ENCODE peak calls at places on chromosomes 11 and 22, in four cellular contexts. I is fibroblast of the aortic adventitia, G is fibroblast of villous mesenchyme, L is psoas muscle. T is an unnamed sample.

GRCh38 chr11:113577356-113578163 is 102.4 kb upstream of the DRD2 start:
- DNase-seq in I (no peak), G (no peak), L (no peak), T (no peak)

GRCh38 chr11:60711316-60711715 is 11.9 kb downstream of the MS4A8 start:
- DNase-seq in I (no peak), G (no peak), L (no peak), T (no peak)

GRCh38 chr11:2541881-2542361 is 97.1 kb downstream of the KCNQ1 start:
- DNase-seq in I (no peak), G (no peak), L (peak), T (no peak)

GRCh38 chr22:26547426-26547825 is 35.2 kb upstream of the TFIP11 start:
- DNase-seq in I (no peak), G (no peak), L (no peak), T (no peak)

GRCh38 chr22:29313126-29314071 is 2.1 kb downstream of the RASL10A start:
- DNase-seq in I (peak), G (peak), L (peak), T (no peak)

GRCh38 chr22:49812838-49813237 is 14.8 kb downstream of the BRD1 start:
- DNase-seq in I (peak), G (peak), L (peak), T (no peak)

GRCh38 chr11:131710511-131710910 is 340.1 kb downstream of the NTM start:
- DNase-seq in I (peak), G (no peak), L (no peak), T (no peak)

GRCh38 chr11:73784080-73784634 is 3.5 kb upstream of the MRPL48 start:
- DNase-seq in I (peak), G (peak), L (no peak), T (no peak)

GRCh38 chr22:18110194-18110943 is at the start of gene TUBA8:
- DNase-seq in I (peak), G (peak), L (peak), T (peak)

GRCh38 chr22:48695731-48696305 is 1131.9 kb downstream of the BRD1 start:
- DNase-seq in I (no peak), G (no peak), L (peak), T (no peak)

GRCh38 chr11:78560826-78561484 is 13.7 kb downstream of the NARS2 start:
- DNase-seq in I (peak), G (peak), L (no peak), T (no peak)

GRCh38 chr22:47626428-47627390 is 864.3 kb downstream of the TBC1D22A start:
- DNase-seq in I (no peak), G (no peak), L (no peak), T (no peak)

GRCh38 chr11:97717922-97718321 is 1302.8 kb upstream of the CNTN5 start:
- DNase-seq in I (no peak), G (no peak), L (peak), T (no peak)

GRCh38 chr11:69950621-69951020 is 127.5 kb upstream of the ANO1 start:
- DNase-seq in I (no peak), G (no peak), L (peak), T (no peak)

GRCh38 chr22:19195796-19196731 is 17.5 kb upstream of the SLC25A1 start:
- DNase-seq in I (no peak), G (no peak), L (peak), T (no peak)

GRCh38 chr22:44080936-44081853 is 57.1 kb downstream of the PARVB start:
- DNase-seq in I (peak), G (peak), L (peak), T (peak)

GRCh38 chr22:36816338-36816634 is 549 bp downstream of the PVALB start:
- DNase-seq in I (no peak), G (no peak), L (no peak), T (no peak)

GRCh38 chr11:18013790-18014507 is 1.1 kb upstream of the SERGEF start:
- DNase-seq in I (peak), G (no peak), L (no peak), T (no peak)

GRCh38 chr11:33952805-33953204 is 60.9 kb upstream of the LMO2 start:
- DNase-seq in I (no peak), G (no peak), L (no peak), T (no peak)

GRCh38 chr11:34356576-34356917 is 1.3 kb downstream of the ABTB2 start:
- DNase-seq in I (peak), G (peak), L (no peak), T (peak)

GRCh38 chr22:20424937-20425587 is 12.6 kb downstream of the SCARF2 start:
- DNase-seq in I (no peak), G (peak), L (peak), T (peak)

GRCh38 chr11:46711288-46711687 is 7.7 kb upstream of the F2 start:
- DNase-seq in I (peak), G (peak), L (no peak), T (no peak)

GRCh38 chr11:120612363-120613263 is 101.1 kb downstream of the GRIK4 start:
- DNase-seq in I (no peak), G (peak), L (no peak), T (peak)

GRCh38 chr11:116329354-116330090 is 443.3 kb downstream of the BUD13 start:
- DNase-seq in I (no peak), G (no peak), L (no peak), T (no peak)

GRCh38 chr11:121458551-121458950 is 5.8 kb upstream of the SORL1-AS1 start:
- DNase-seq in I (no peak), G (no peak), L (no peak), T (no peak)

GRCh38 chr11:2446590-2447252 is 1.9 kb downstream of the KCNQ1 start:
- DNase-seq in I (no peak), G (no peak), L (peak), T (no peak)

GRCh38 chr11:9273430-9274336 is 8.5 kb upstream of the DENND5A start:
- DNase-seq in I (peak), G (peak), L (no peak), T (no peak)
- H3K4me3 ChIP-seq in I (no peak), G (no peak), L (no peak), T (no peak)

GRCh38 chr11:134949121-134949591 is 537.1 kb upstream of the B3GAT1 start:
- DNase-seq in I (peak), G (peak), L (peak), T (no peak)

GRCh38 chr11:134947556-134947955 is 535.5 kb upstream of the B3GAT1 start:
- DNase-seq in I (no peak), G (no peak), L (no peak), T (no peak)

GRCh38 chr11:134949716-134950115 is 537.7 kb upstream of the B3GAT1 start:
- DNase-seq in I (peak), G (no peak), L (no peak), T (no peak)

GRCh38 chr11:134951305-134951700 is 539.3 kb upstream of the B3GAT1 start:
- DNase-seq in I (peak), G (peak), L (no peak), T (no peak)

GRCh38 chr11:134950692-134951304 is 538.8 kb upstream of the B3GAT1 start:
- DNase-seq in I (peak), G (no peak), L (no peak), T (no peak)
- H3K4me3 ChIP-seq in I (no peak), G (no peak), L (no peak), T (no peak)

GRCh38 chr22:31103899-31104694 is 3.3 kb downstream of the SELENOM start:
- DNase-seq in I (no peak), G (no peak), L (no peak), T (peak)

GRCh38 chr22:31105282-31105929 is 2.0 kb downstream of the SELENOM start:
- DNase-seq in I (no peak), G (no peak), L (no peak), T (peak)

GRCh38 chr22:31106001-31106571 is 1.3 kb downstream of the SELENOM start:
- DNase-seq in I (no peak), G (peak), L (no peak), T (peak)

GRCh38 chr22:31103111-31103510 is 4.3 kb downstream of the SELENOM start:
- DNase-seq in I (no peak), G (no peak), L (no peak), T (no peak)

DNA sequence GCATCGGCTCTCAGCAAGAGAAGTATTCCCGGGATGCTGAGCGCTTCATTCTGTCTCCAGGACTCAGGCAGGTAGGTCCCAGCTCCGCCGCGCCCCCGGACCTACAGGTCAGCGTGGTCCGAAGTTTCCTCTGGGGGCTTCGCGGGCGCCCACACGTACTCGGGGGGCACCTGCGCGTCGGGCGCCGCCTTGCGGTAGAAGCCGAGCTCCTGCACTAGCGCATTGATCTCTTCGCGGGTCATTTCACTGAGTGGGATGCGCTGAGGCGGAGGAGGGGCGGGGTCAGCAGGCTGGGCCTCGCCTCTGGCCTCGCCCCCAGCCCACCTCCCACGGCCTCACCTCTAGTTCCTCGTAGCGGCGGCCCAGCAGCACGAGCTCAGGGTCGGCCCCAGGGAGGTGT is 2.5 kb downstream of the SELENOM start:
- DNase-seq in I (no peak), G (no peak), L (no peak), T (peak)
- H3K4me3 ChIP-seq in I (no peak), G (no peak), L (no peak), T (no peak)

DNA sequence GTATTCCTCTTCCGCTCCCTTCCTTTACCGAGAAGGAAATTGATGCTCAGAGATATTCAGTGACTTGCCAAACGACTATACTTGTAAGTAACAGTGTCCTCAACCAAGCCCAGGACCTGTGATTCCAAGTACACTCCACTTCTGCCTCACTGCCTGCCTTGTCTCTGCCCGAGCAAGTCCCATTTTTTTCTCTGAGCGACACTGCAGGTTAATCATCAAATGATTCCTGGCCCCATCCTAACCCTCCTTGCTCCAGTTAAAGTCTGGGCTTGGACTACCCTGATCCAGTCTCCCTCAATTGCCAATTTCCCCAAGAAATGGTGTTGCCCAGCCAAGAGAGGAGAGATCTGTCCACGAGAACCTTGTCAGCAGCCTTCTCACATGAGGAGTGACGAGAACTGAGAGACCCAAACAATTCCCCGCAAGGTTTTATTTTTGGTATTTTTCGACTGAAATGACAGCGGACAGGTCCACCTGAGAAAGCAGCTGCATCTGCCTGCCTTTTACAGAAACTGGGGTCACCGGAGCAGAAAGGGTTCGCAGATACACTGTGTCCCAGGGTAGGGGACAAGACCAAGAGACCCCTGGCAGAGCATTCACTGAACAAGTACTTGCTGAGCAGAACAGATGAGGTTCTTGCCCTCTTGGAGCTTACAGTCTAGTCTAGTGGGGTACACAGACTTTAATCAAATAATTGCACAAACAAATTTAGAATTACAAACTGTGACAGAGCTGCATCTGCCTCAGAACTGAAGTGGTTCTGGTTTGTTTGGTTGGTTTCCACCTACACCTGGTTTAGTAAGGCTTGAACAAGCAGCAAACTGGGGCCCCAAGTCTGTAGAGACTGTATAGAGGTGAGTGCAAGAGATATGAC is 11.4 kb downstream of the POU2AF1 start:
- DNase-seq in I (no peak), G (no peak), L (no peak), T (no peak)
- H3K4me3 ChIP-seq in I (no peak), G (no peak), L (no peak), T (no peak)

GRCh38 chr22:22090650-22091399 is 108.2 kb upstream of the TOP3B start:
- DNase-seq in I (no peak), G (no peak), L (no peak), T (no peak)
- H3K4me3 ChIP-seq in I (no peak), G (no peak), L (no peak), T (no peak)

DNA sequence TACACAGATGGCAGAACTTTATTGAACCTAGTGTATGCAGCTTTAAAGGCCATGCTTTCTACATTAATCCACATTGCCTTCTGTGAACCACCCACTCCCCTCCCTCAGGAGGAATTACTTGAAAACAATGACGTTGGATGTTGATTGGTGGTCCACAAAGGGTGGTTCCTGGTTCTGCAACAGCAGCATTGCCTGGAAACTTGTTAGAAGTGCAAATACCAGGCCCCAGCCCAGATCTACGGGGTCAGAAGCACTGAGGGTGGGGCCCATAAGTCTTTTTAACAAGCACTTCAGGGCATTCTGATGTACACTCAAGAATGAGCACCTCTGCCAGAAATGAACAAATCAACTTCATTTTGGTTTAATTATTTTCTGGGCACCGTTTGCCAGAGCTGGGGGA is 91.0 kb downstream of the ISX start:
- DNase-seq in I (no peak), G (no peak), L (no peak), T (no peak)
- H3K4me3 ChIP-seq in I (no peak), G (no peak), L (no peak), T (no peak)

GRCh38 chr11:119114351-119114750 is 7.0 kb upstream of the HINFP start:
- DNase-seq in I (no peak), G (no peak), L (no peak), T (no peak)

GRCh38 chr11:119117004-119117706 is 4.2 kb upstream of the HINFP start:
- DNase-seq in I (no peak), G (no peak), L (no peak), T (no peak)

GRCh38 chr11:119116601-119117000 is 4.8 kb upstream of the HINFP start:
- DNase-seq in I (no peak), G (no peak), L (no peak), T (no peak)

GRCh38 chr11:119116235-119116594 is 5.2 kb upstream of the HINFP start:
- DNase-seq in I (no peak), G (no peak), L (no peak), T (no peak)

DNA sequence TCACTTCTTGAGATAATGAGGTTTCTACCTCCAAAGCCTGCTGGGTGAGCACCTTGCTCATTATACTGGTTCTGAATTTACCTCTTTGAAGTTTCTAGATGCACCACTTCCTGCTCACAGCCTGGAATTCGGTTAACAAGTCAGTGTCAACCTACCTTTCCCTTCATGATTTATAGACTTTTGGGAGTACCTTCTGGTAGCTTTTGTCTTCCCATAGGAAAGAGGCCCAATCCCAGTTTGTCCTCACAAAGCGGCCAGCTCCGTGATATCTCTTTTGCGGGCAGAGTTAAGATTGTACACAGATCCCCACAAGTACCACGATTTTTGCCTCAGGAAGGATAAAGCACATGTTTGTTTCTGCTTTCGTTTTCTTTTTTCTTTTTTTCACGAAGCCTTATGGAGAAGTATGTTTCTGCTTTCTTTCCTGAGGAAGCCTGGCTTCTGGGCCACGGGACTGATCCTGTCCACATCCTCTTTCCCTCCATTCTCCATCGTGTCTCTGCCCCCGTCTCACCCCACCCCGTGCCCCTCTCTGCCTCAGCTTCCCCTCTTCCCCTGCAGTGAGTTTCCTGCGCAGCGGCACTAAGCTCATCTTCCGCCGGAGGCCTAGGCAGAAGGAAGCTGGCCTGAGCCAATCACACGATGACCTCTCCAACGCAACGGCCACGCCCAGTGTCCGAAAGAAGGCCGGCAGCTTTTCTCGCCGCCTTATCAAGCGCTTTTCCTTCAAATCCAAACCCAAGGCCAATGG is 5.7 kb upstream of the HINFP start:
- DNase-seq in I (no peak), G (peak), L (peak), T (peak)
- H3K4me3 ChIP-seq in I (no peak), G (no peak), L (peak), T (peak)

DNA sequence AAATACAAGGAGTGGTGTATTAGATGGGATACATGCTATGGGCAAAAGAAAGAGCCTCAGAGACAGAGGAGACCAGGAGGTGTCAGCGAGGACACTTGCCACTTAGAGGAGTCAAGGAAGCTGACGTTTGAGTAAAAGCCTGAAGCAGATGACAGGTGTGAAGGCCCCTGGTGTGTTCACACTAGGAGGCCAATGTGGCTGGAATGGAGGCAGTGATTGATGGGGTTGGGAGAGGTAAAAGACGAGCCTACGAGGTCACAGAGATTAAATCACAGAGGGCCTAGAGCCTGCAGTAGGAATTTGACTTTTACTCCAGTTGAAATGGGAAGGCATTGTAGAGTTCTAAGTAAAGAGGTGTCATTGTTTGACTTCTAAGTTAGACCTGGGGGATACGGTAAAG is 12.0 kb upstream of the GDPD5 start:
- DNase-seq in I (no peak), G (no peak), L (no peak), T (no peak)
- H3K4me3 ChIP-seq in I (no peak), G (no peak), L (no peak), T (no peak)